ENCODE peak calls at places on chromosomes 12 and 14, in seven cellular contexts. W is HCT116, N is HepG2, Z is GM12878, X is IMR-90, P is H1, D is K562. T is an unnamed sample.

GRCh38 chr12:69338120-69338859 is 9.9 kb upstream of the LYZ start:
- DNase-seq in Z (no peak), P (no peak), X (no peak), D (no peak), W (no peak), N (peak), T (no peak)

GRCh38 chr12:51323317-51323960 is 535 bp downstream of the BIN2 start:
- DNase-seq in D (no peak), W (no peak), N (no peak), X (no peak), P (no peak), Z (no peak), T (no peak)

GRCh38 chr14:106691601-106692291 is 1165.4 kb downstream of the TMEM121 start:
- DNase-seq in P (no peak), Z (peak), D (peak), W (no peak), X (no peak), N (peak), T (peak)

GRCh38 chr12:22283006-22283506 is 51.5 kb downstream of the ST8SIA1 start:
- DNase-seq in W (no peak), P (no peak), X (peak), N (no peak), Z (no peak), D (no peak), T (no peak)

GRCh38 chr14:51167587-51168219 is 72.3 kb upstream of the TMX1 start:
- DNase-seq in Z (no peak), D (no peak), P (no peak), W (no peak), N (no peak), X (no peak), T (no peak)

GRCh38 chr12:64714551-64714968 is 44.6 kb downstream of the GNS start:
- DNase-seq in D (no peak), P (no peak), N (no peak), X (no peak), Z (peak), W (no peak), T (no peak)

GRCh38 chr14:32306549-32306948 is 22.5 kb upstream of the AKAP6 start:
- DNase-seq in W (no peak), Z (no peak), X (no peak), D (no peak), P (no peak), N (no peak), T (no peak)

GRCh38 chr12:2628401-2628800 is 166.4 kb upstream of the FKBP4 start:
- DNase-seq in Z (no peak), P (no peak), N (no peak), D (no peak), W (no peak), X (no peak), T (no peak)

GRCh38 chr14:68592948-68593347 is 199.9 kb downstream of the ZFP36L1 start:
- DNase-seq in X (no peak), N (no peak), D (no peak), W (no peak), P (no peak), Z (no peak), T (no peak)

GRCh38 chr12:104345234-104346066 is 41.9 kb downstream of the EID3 start:
- DNase-seq in P (no peak), W (no peak), N (no peak), Z (no peak), X (no peak), D (no peak), T (peak)

GRCh38 chr12:125454786-125455450 is 389.7 kb downstream of the AACS start:
- DNase-seq in Z (no peak), W (no peak), P (no peak), N (no peak), D (no peak), X (no peak), T (no peak)

GRCh38 chr14:32358781-32359180 is 29.7 kb downstream of the AKAP6 start:
- DNase-seq in X (no peak), P (no peak), W (no peak), N (no peak), D (no peak), Z (no peak), T (no peak)

GRCh38 chr14:69980457-69981414 is 101.5 kb downstream of the SMOC1 start:
- DNase-seq in D (no peak), W (peak), P (no peak), Z (no peak), X (no peak), N (no peak), T (no peak)

GRCh38 chr12:105967038-105967776 is 171.5 kb downstream of the NUAK1 start:
- DNase-seq in D (no peak), X (peak), N (no peak), W (no peak), P (no peak), Z (no peak), T (no peak)

GRCh38 chr12:108814462-108815211 is 42.7 kb downstream of the SSH1 start:
- DNase-seq in D (no peak), Z (no peak), P (no peak), X (no peak), N (no peak), W (no peak), T (no peak)

GRCh38 chr12:108815369-108815768 is 42.0 kb downstream of the SSH1 start:
- DNase-seq in P (no peak), W (no peak), Z (no peak), N (no peak), D (no peak), X (no peak), T (no peak)

GRCh38 chr12:108817909-108818308 is 39.5 kb downstream of the SSH1 start:
- DNase-seq in N (no peak), W (no peak), X (no peak), P (no peak), D (no peak), Z (no peak), T (no peak)

GRCh38 chr12:108816652-108817335 is 40.6 kb downstream of the SSH1 start:
- DNase-seq in D (no peak), Z (no peak), W (no peak), X (no peak), N (no peak), P (no peak), T (no peak)

GRCh38 chr12:108815875-108816594 is 41.3 kb downstream of the SSH1 start:
- DNase-seq in N (no peak), D (no peak), Z (no peak), X (peak), W (no peak), P (no peak), T (no peak)
- TF ChIP-seq CEBPB in N (no peak), D (no peak), Z (no peak), X (peak), W (no peak), P (no peak), T (no peak)

GRCh38 chr14:97354119-97354722 is 557.0 kb downstream of the VRK1 start:
- DNase-seq in P (no peak), D (no peak), W (no peak), X (no peak), N (no peak), Z (no peak), T (no peak)

GRCh38 chr14:97361181-97361580 is 564.0 kb downstream of the VRK1 start:
- DNase-seq in Z (no peak), X (no peak), N (no peak), D (no peak), P (no peak), W (no peak), T (no peak)

GRCh38 chr14:97359391-97359790 is 562.2 kb downstream of the VRK1 start:
- DNase-seq in X (no peak), D (no peak), W (no peak), Z (no peak), N (no peak), P (no peak), T (no peak)
- TF ChIP-seq CEBPB in X (no peak), D (no peak), W (no peak), Z (no peak), N (no peak), P (no peak), T (no peak)

GRCh38 chr12:5032821-5033220 is 10.9 kb upstream of the KCNA5 start:
- DNase-seq in D (no peak), P (no peak), W (no peak), N (no peak), Z (no peak), X (no peak), T (no peak)

GRCh38 chr12:5031242-5031641 is 12.4 kb upstream of the KCNA5 start:
- DNase-seq in D (no peak), X (no peak), Z (no peak), W (no peak), N (no peak), P (no peak), T (no peak)

GRCh38 chr12:5030066-5030465 is 13.6 kb upstream of the KCNA5 start:
- DNase-seq in Z (no peak), X (no peak), P (no peak), W (no peak), N (no peak), D (no peak), T (no peak)

GRCh38 chr12:5033883-5034282 is 9.8 kb upstream of the KCNA5 start:
- DNase-seq in D (no peak), X (no peak), W (no peak), P (no peak), Z (no peak), N (no peak), T (no peak)

GRCh38 chr12:5031958-5032357 is 11.7 kb upstream of the KCNA5 start:
- DNase-seq in P (no peak), W (no peak), X (no peak), N (no peak), Z (no peak), D (no peak), T (no peak)
- TF ChIP-seq CEBPB in P (no peak), W (no peak), X (no peak), N (no peak), Z (no peak), D (no peak), T (no peak)

DNA sequence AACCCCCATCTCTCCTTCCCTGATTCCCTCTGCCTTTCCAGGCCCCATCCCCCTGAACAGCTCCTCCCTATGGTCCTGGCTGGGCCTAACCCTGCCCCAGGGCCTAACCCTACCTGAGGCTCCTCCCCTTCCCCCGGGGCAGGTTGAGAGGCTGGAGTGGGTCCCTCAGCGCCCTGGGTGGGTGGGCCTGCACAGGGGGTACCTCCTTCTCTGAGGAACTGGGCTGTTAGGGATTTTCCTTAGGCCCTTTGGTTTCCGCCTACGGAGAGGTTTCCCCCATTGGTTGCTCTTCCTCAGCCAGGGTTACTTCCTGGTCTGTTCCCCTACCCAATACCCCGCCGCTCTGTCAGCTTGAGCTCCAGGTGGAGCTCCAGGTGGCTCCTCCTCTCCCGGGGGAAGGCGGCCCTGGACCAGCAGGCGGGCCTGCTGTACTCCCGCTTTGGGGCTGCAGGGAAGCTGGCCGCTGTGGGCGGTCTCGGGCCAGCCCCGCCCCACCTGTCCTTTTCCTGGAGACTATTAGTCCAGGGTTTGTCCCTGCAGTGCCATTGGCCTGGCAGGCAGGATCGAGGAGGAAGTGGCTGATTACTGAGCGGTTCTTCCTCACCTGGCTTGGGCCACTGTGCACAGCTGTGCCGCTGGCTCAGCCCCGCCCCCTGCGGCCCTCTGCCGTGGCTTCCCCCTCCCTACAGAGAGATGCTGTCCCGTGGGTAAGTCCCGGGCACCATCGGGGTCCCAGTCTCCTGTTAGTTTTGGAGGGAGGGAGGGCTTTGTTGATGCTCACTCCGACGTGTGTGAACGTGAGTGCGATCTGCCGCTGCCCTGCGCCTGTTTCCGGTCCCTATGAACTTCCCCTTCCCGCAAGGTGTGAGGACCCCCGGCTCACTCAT is 2.5 kb downstream of the C12orf57 start:
- DNase-seq in N (peak), W (peak), D (peak), P (no peak), Z (peak), X (no peak), T (peak)
- TF ChIP-seq CEBPB in N (no peak), W (no peak), D (no peak), P (no peak), Z (no peak), X (no peak), T (no peak)

DNA sequence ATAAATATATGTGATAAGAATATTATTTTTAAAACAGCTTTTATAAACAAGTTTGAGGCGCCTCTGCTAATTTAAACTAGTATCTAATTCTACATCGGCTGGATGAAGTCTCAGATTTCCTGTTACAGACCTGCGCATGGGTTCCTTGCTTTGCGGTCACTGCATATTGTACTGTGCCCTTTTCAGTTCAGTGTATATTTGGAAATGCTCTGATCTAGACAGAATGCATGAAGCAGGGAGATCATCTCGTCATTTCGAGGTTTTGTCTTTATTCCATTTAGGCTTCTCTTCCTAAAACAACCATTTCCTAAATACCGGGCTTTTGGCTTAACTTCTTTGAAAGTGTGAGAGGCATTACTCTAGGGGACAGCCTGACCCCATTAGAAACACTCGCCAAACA is 25.6 kb downstream of the CRACR2A start:
- DNase-seq in Z (no peak), P (no peak), N (no peak), D (no peak), W (no peak), X (no peak), T (no peak)
- TF ChIP-seq CEBPB in Z (no peak), P (no peak), N (no peak), D (no peak), W (no peak), X (no peak), T (no peak)

DNA sequence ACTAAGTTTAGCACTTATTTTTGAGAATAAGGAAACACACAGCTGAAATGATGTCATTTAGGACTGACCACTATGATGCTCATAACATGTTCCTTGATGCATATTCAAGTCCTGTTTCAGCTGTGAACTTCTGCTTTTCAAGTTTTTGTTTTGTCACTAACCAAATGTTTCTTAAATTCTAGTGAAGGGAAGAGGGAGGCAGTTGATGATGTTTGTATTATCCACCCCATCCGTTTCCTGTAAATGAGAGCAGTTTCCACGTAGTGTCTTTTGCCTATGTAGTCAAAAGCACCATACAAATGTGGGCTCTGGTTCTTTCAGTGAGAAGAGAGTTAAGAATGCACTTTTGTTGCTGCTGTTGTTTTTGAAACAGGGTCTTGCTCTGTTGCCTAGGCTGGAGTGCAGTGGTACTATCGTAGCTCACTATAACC is 491.8 kb downstream of the PCNX1 start:
- DNase-seq in P (no peak), N (no peak), Z (peak), X (peak), D (no peak), W (no peak), T (no peak)
- TF ChIP-seq CEBPB in P (no peak), N (no peak), Z (peak), X (no peak), D (no peak), W (no peak), T (no peak)